ENCODE peak calls at places on chromosomes 6 and 20, in four cellular contexts. H is transverse colon, L is PC-3, F is IMR-90. N is an unnamed sample.

GRCh38 chr6:53130891-53131290 is 17.8 kb downstream of the GCM1 start:
- DNase-seq in L (no peak), H (no peak), F (no peak), N (no peak)

GRCh38 chr20:4613718-4614620 is 107.7 kb upstream of the PRND start:
- DNase-seq in F (no peak), H (peak), L (peak), N (peak)

GRCh38 chr20:46631212-46631869 is 19.9 kb downstream of the SLC13A3 start:
- DNase-seq in L (peak), H (no peak), F (peak), N (peak)

GRCh38 chr6:164104432-164104831 is 689.9 kb downstream of the QKI start:
- DNase-seq in L (no peak), F (no peak), H (no peak), N (no peak)

GRCh38 chr20:8805737-8806442 is 263.0 kb upstream of the PLCB4 start:
- DNase-seq in F (no peak), L (peak), H (no peak), N (no peak)

GRCh38 chr20:50690562-50690978 is 772 bp downstream of the RIPOR3 start:
- DNase-seq in H (no peak), L (no peak), F (no peak), N (no peak)

GRCh38 chr6:81759782-81760181 is 7.3 kb upstream of the TENT5A start:
- DNase-seq in L (no peak), F (peak), H (no peak), N (peak)

GRCh38 chr20:41264819-41265218 is 52.7 kb downstream of the ZHX3 start:
- DNase-seq in H (no peak), F (no peak), L (no peak), N (no peak)

GRCh38 chr6:48069280-48069679 is 41.7 kb downstream of the PTCHD4 start:
- DNase-seq in H (no peak), F (peak), L (no peak), N (no peak)

GRCh38 chr6:71387179-71387578 is 98.6 kb downstream of the OGFRL1 start:
- DNase-seq in H (no peak), F (peak), L (no peak), N (no peak)

GRCh38 chr6:51060262-51060762 is 241.6 kb downstream of the TFAP2B start:
- DNase-seq in F (no peak), L (no peak), H (no peak), N (no peak)

GRCh38 chr20:44471481-44471882 is 4.2 kb upstream of the TTPAL start:
- DNase-seq in H (no peak), F (peak), L (peak), N (no peak)

GRCh38 chr6:81049425-81050042 is 702.9 kb downstream of the TENT5A start:
- DNase-seq in H (no peak), F (peak), L (no peak), N (no peak)

GRCh38 chr6:43186019-43186418 is 4.0 kb downstream of the CUL9 start:
- DNase-seq in F (no peak), H (no peak), L (no peak), N (no peak)

GRCh38 chr6:46062312-46062711 is 46.7 kb upstream of the CLIC5 start:
- DNase-seq in L (peak), H (peak), F (no peak), N (no peak)

GRCh38 chr20:25259788-25260254 is 11.9 kb downstream of the PYGB start:
- DNase-seq in H (peak), F (no peak), L (no peak), N (no peak)

GRCh38 chr20:1108437-1108920 is 9.9 kb upstream of the PSMF1 start:
- DNase-seq in H (peak), L (peak), F (peak), N (peak)

GRCh38 chr20:30811896-30812671 is 445.4 kb upstream of the DEFB115 start:
- DNase-seq in H (no peak), F (peak), L (peak), N (no peak)

GRCh38 chr6:40397287-40398033 is 189.7 kb downstream of the LRFN2 start:
- DNase-seq in F (no peak), L (no peak), H (no peak), N (no peak)

GRCh38 chr6:40400738-40401137 is 186.4 kb downstream of the LRFN2 start:
- DNase-seq in F (no peak), L (no peak), H (no peak), N (no peak)

GRCh38 chr6:40398034-40398679 is 189.0 kb downstream of the LRFN2 start:
- DNase-seq in F (no peak), L (no peak), H (no peak), N (no peak)

GRCh38 chr6:40399888-40400468 is 187.2 kb downstream of the LRFN2 start:
- DNase-seq in F (no peak), L (no peak), H (no peak), N (no peak)

DNA sequence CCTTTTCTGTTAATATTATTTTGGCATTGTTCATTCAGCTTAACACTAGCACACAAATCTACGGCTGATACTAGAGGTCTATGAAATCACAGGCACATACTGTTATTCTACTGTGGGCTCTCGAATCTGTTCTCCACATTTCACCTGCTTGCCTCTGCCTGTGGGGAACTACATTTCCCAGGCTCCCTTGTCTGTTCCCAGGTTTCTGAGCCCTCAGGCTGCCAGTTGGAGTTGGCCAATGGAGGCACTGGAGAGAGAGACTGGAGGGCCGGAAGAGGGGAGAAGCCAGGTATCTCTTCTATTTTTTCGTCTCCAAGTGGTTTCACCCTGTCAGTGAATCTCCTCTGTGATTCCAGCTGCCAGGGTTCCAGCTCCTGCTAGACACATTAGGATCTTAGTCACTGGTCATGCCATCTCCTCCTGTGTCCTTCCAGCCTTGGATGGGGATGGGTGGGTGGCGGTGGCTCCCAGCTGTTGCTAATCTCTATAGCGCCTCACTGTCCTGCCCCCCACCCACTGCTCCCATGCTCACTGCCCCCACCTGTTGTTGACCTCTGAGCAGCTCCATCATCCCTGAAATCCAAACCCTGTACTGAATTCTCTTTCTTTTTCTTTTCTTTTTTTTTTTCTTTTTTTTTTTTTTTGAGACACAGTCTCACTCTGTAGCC is 188.2 kb downstream of the LRFN2 start:
- DNase-seq in H (no peak), L (no peak), F (no peak), N (no peak)
- TF ChIP-seq CTCF in H (no peak), L (no peak), F (no peak), N (no peak)

DNA sequence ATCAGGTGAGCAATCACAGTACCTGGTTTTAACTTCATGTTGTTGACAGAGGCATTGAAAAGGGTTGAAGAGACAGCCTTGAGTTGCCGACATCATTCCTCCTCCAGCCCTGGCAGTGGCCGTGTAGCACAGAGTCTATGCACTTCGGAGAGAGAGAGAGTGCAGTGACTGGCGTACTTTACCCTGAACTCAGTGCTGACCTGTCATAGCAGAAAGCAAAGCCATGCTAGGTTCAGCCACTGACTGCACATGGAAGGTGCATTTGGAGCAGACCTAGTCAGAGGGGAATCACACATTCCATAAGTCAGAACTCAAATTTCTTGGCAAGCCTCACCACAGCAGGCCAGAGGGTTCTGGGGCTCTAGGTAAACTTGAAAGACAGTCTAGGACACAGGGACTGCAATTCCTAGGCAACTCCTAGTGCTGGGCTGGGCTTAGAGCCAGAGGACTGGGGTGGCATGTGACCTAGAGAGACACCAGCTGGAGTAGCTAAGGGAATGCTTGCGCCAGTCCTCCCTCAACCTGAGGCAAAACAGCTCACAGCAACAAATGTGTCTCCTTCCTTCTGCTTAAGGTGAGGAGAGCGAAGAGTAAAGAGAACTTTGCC is 69.1 kb downstream of the ELOVL4 start:
- DNase-seq in L (peak), F (no peak), H (no peak), N (no peak)
- TF ChIP-seq CTCF in L (no peak), F (no peak), H (no peak), N (no peak)

GRCh38 chr6:158718431-158719126 is 68.7 kb downstream of the SYTL3 start:
- DNase-seq in L (peak), F (no peak), H (peak), N (peak)
- TF ChIP-seq CTCF in L (peak), F (peak), H (peak), N (peak)

GRCh38 chr20:21129861-21130260 is 4.0 kb downstream of the KIZ start:
- DNase-seq in L (no peak), H (no peak), F (no peak), N (no peak)
- TF ChIP-seq CTCF in L (peak), H (no peak), F (no peak), N (peak)

DNA sequence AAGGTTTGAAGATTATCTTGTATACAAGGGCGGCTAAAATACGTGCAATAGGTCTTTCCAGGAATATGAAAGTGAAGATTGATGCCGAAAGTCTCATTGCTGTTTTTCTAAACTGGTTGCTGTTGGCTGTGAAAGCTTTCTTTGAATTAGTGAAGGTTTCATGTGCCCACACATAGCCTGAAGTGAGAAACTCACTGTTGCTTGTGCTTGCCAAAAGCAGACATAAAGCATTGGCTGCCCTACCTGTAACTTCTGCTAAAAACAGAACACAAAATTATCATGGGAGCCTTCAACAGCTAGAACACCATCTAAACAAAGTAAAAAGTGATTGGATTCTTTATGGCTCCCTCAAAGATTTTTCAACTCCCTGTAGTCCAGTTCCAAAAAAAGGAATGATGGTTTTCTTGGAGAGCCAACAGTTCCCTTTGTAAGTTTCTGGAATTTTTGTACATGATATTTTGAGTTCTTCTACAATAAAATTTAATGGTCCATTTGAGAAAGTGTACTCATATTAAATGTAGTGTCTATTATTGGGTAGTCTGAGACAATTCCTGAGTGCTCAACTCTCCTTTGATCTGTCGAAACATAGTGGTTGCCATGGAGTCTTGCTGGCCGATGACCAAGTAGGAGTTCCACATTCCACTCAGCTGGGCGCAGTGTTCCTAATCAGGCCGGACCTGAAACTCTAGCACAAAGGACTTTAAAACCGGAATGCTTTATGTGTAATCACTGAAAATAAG is 68.5 kb downstream of the PLEKHG1 start:
- DNase-seq in L (peak), F (peak), H (peak), N (peak)
- TF ChIP-seq CTCF in L (no peak), F (no peak), H (peak), N (peak)

GRCh38 chr20:19824861-19825260 is 66.8 kb downstream of the RIN2 start:
- DNase-seq in L (no peak), H (no peak), F (peak), N (peak)

GRCh38 chr20:19827818-19828217 is 69.8 kb downstream of the RIN2 start:
- DNase-seq in H (no peak), F (no peak), L (no peak), N (no peak)

GRCh38 chr20:19830351-19830750 is 72.3 kb downstream of the RIN2 start:
- DNase-seq in H (no peak), F (peak), L (no peak), N (peak)

GRCh38 chr20:19826179-19826914 is 68.3 kb downstream of the RIN2 start:
- DNase-seq in L (peak), F (no peak), H (no peak), N (peak)

DNA sequence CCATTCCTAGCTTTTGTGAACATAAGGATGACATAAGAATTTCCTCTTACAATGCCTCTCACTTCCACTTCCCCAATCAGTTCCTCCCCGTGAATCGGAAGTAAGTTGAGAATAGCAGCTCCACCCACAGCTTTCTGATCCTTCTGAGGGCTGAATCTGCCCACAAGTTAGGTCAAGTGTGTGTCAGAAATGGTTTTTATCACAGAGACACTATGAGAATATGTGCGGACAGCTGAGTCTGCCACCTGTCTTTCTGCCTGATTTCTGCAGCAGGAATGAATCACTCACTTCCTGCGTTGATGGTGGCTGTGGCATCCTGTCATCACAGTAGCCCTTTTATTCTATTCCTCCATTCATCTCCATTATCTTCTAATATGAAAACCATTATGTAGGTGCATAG is 70.2 kb downstream of the RIN2 start:
- DNase-seq in H (no peak), L (peak), F (peak), N (peak)
- TF ChIP-seq CTCF in H (no peak), L (peak), F (peak), N (peak)

GRCh38 chr6:33193619-33194018 is 1.4 kb upstream of the COL11A2 start:
- DNase-seq in L (no peak), F (no peak), H (no peak), N (no peak)

GRCh38 chr6:33195304-33196022 is 3.2 kb upstream of the COL11A2 start:
- DNase-seq in L (no peak), F (no peak), H (no peak), N (no peak)

GRCh38 chr6:33192105-33192646 is at the start of gene COL11A2:
- DNase-seq in H (no peak), L (no peak), F (no peak), N (no peak)

GRCh38 chr6:33192671-33193602 is 670 bp upstream of the COL11A2 start:
- DNase-seq in F (no peak), L (no peak), H (peak), N (no peak)

GRCh38 chr6:33194431-33194979 is 2.2 kb upstream of the COL11A2 start:
- DNase-seq in F (no peak), L (no peak), H (no peak), N (no peak)
- TF ChIP-seq CTCF in F (no peak), L (no peak), H (no peak), N (no peak)

GRCh38 chr6:12335717-12336116 is 45.6 kb downstream of the EDN1 start:
- DNase-seq in F (no peak), H (no peak), L (no peak), N (no peak)
- TF ChIP-seq CTCF in F (no peak), H (no peak), L (no peak), N (no peak)

GRCh38 chr6:16765235-16765634 is 4.0 kb upstream of the ATXN1 start:
- DNase-seq in H (no peak), L (no peak), F (no peak), N (no peak)
- TF ChIP-seq CTCF in H (no peak), L (no peak), F (no peak), N (no peak)

DNA sequence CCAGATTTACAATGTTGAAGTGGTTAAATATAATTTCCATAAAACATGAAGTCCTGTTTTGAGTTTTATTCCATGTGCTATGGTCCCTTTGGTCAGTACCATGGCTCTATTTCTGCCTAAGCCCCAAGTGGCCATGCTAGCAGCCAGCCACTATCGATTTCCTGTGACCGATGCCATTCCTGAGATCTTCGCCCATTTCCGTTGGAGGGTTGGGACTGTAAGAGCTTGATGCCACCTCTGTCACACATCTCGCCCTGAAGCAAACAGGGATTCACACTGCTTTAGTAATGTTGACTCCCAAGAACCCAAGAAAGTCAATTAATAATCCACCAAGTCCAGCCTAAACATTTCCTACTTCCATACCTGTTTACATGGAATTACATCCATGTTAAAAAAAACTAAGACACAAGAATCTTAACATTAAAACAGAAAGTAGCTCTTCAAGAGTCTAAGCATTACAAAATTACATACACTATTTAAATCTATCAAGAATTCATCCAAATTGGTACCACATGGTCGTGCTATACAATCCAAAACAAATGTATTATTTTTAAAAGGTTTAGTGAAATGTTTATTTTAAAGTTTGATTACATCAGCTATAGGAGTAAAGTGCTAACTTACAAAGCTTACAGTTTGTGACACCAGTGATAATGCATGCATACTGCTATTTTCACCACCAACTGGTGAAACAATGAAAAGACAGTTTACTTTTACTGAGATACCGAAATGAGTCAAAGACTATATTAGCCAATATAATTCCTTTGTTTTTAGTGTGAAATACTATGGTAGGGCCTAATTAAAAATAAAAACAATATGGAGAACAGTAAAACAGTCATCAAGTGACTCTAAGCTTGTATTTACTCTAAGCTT is 2.5 kb downstream of the RBM39 start:
- DNase-seq in F (peak), L (peak), H (no peak), N (no peak)
- TF ChIP-seq CTCF in F (peak), L (peak), H (peak), N (peak)